ENCODE peak calls at places on chromosomes 13 and 19, in six cellular contexts. F is T-helper 9 cell; T is lung; E is activated CD8-positive, alpha-beta memory T cell treated with anti-CD3 and anti-CD28 coated beads, Interleukin-2, amount 10 ng/mL, durations not matched to agents 7 days and 5 days; C is KG1; J is sciatic nerve. Q is an unnamed sample.

GRCh38 chr19:34577056-34577455 is 95.5 kb downstream of the WTIP start:
- DNase-seq in F (no peak), T (no peak), E (peak; percentile 28), C (no peak), J (no peak), Q (no peak)

GRCh38 chr13:24271611-24272451 is 37.5 kb upstream of the C1QTNF9 start:
- DNase-seq in F (peak; percentile 52), T (peak; percentile 69), E (peak; percentile 83), C (peak; percentile 47), J (peak; percentile 76), Q (no peak)

GRCh38 chr13:34863360-34864135 is 78.5 kb upstream of the NBEA start:
- DNase-seq in F (no peak), T (no peak), E (no peak), C (no peak), J (no peak), Q (no peak)

GRCh38 chr13:72527333-72527732 is 200.1 kb downstream of the MZT1 start:
- DNase-seq in F (no peak), T (no peak), E (no peak), C (no peak), J (no peak), Q (no peak)

GRCh38 chr13:110564472-110564985 is 3.0 kb upstream of the RAB20 start:
- DNase-seq in F (no peak), T (no peak), E (peak; percentile 23), C (no peak), J (peak; percentile 1), Q (no peak)

GRCh38 chr13:29993716-29994488 is 143.5 kb upstream of the UBL3 start:
- DNase-seq in F (no peak), T (no peak), E (no peak), C (no peak), J (no peak), Q (no peak)

GRCh38 chr19:55254625-55254977 is 4.2 kb downstream of the PPP6R1 start:
- DNase-seq in F (no peak), T (no peak), E (no peak), C (no peak), J (no peak), Q (no peak)

GRCh38 chr19:7507884-7508283 is 8.0 kb upstream of the ZNF358 start:
- DNase-seq in F (no peak), T (peak; percentile 87), E (no peak), C (no peak), J (peak; percentile 82), Q (peak; percentile 89)

GRCh38 chr13:23433171-23434153 is at the start of gene SACS:
- DNase-seq in F (no peak), T (no peak), E (no peak), C (no peak), J (no peak), Q (peak; percentile 83)

GRCh38 chr19:6047741-6048231 is 62.5 kb downstream of the RFX2 start:
- DNase-seq in F (no peak), T (peak; percentile 28), E (peak; percentile 38), C (no peak), J (peak; percentile 61), Q (peak; percentile 76)

GRCh38 chr13:51125495-51126226 is 14.6 kb upstream of the C13orf42 start:
- DNase-seq in F (peak; percentile 19), T (peak; percentile 42), E (peak; percentile 63), C (peak; percentile 10), J (no peak), Q (peak; percentile 78)

GRCh38 chr13:79880820-79881219 is 399.9 kb downstream of the NDFIP2 start:
- DNase-seq in F (no peak), T (no peak), E (no peak), C (no peak), J (no peak), Q (no peak)

GRCh38 chr19:48925240-48925843 is 8.2 kb upstream of the DHDH start:
- DNase-seq in F (no peak), T (peak; percentile 30), E (no peak), C (no peak), J (no peak), Q (no peak)

GRCh38 chr19:39497850-39498261 is 891 bp upstream of the DLL3 start:
- DNase-seq in F (no peak), T (no peak), E (peak; percentile 43), C (no peak), J (no peak), Q (no peak)

Q was measured in osteocyte.